ENCODE peak calls at places on chromosomes 11 and 22, in seven cellular contexts. One of them, this sample, is unnamed.

GRCh38 chr22:19105867-19106802 is 16.1 kb downstream of the DGCR2 start:
- DNase-seq in foreskin keratinocyte: no peak
- DNase-seq in cardiac muscle cell: no peak
- DNase-seq in endodermal cell: no peak
- DNase-seq in right lobe of liver: no peak
- DNase-seq in HL-60: no peak
- DNase-seq in MM.1S: no peak
- DNase-seq in this sample: no peak

GRCh38 chr11:117995472-117995871 is 9.3 kb downstream of the IL10RA start:
- DNase-seq in foreskin keratinocyte: no peak
- DNase-seq in cardiac muscle cell: no peak
- DNase-seq in endodermal cell: no peak
- DNase-seq in right lobe of liver: no peak
- DNase-seq in HL-60: no peak
- DNase-seq in MM.1S: no peak
- DNase-seq in this sample: no peak

GRCh38 chr11:63020671-63021255 is 5.1 kb upstream of the SLC22A8 start:
- DNase-seq in foreskin keratinocyte: no peak
- DNase-seq in cardiac muscle cell: no peak
- DNase-seq in endodermal cell: peak; percentile 93
- DNase-seq in right lobe of liver: no peak
- DNase-seq in HL-60: no peak
- DNase-seq in MM.1S: peak; percentile 10
- DNase-seq in this sample: no peak

GRCh38 chr11:134361241-134361640 is 29.5 kb downstream of the GLB1L2 start:
- DNase-seq in foreskin keratinocyte: no peak
- DNase-seq in cardiac muscle cell: no peak
- DNase-seq in endodermal cell: peak; percentile 35
- DNase-seq in right lobe of liver: no peak
- DNase-seq in HL-60: no peak
- DNase-seq in MM.1S: no peak
- DNase-seq in this sample: no peak

GRCh38 chr11:125995313-125995712 is 49.5 kb downstream of the VSIG10L2 start:
- DNase-seq in foreskin keratinocyte: no peak
- DNase-seq in cardiac muscle cell: no peak
- DNase-seq in endodermal cell: no peak
- DNase-seq in right lobe of liver: no peak
- DNase-seq in HL-60: no peak
- DNase-seq in MM.1S: no peak
- DNase-seq in this sample: no peak

GRCh38 chr11:6405837-6406236 is 13.1 kb downstream of the APBB1 start:
- DNase-seq in foreskin keratinocyte: no peak
- DNase-seq in cardiac muscle cell: no peak
- DNase-seq in endodermal cell: no peak
- DNase-seq in right lobe of liver: no peak
- DNase-seq in HL-60: no peak
- DNase-seq in MM.1S: no peak
- DNase-seq in this sample: no peak

GRCh38 chr22:28891156-28891733 is 7.9 kb downstream of the ZNRF3 start:
- DNase-seq in foreskin keratinocyte: no peak
- DNase-seq in cardiac muscle cell: no peak
- DNase-seq in endodermal cell: no peak
- DNase-seq in right lobe of liver: no peak
- DNase-seq in HL-60: no peak
- DNase-seq in MM.1S: no peak
- DNase-seq in this sample: no peak

GRCh38 chr11:129249351-129249750 is 57.2 kb upstream of the ARHGAP32 start:
- DNase-seq in foreskin keratinocyte: peak; percentile 69
- DNase-seq in cardiac muscle cell: peak; percentile 88
- DNase-seq in endodermal cell: no peak
- DNase-seq in right lobe of liver: no peak
- DNase-seq in HL-60: no peak
- DNase-seq in MM.1S: no peak
- DNase-seq in this sample: no peak

GRCh38 chr11:123562829-123563228 is 91.6 kb downstream of the SCN3B start:
- DNase-seq in foreskin keratinocyte: no peak
- DNase-seq in cardiac muscle cell: no peak
- DNase-seq in endodermal cell: no peak
- DNase-seq in right lobe of liver: no peak
- DNase-seq in HL-60: no peak
- DNase-seq in MM.1S: no peak
- DNase-seq in this sample: no peak

GRCh38 chr11:131606936-131607335 is 236.5 kb downstream of the NTM start:
- DNase-seq in foreskin keratinocyte: no peak
- DNase-seq in cardiac muscle cell: no peak
- DNase-seq in endodermal cell: no peak
- DNase-seq in right lobe of liver: no peak
- DNase-seq in HL-60: no peak
- DNase-seq in MM.1S: no peak
- DNase-seq in this sample: no peak

GRCh38 chr22:43118024-43118849 is 7.7 kb downstream of the BIK start:
- DNase-seq in foreskin keratinocyte: no peak
- DNase-seq in cardiac muscle cell: no peak
- DNase-seq in endodermal cell: no peak
- DNase-seq in right lobe of liver: no peak
- DNase-seq in HL-60: no peak
- DNase-seq in MM.1S: no peak
- DNase-seq in this sample: no peak

GRCh38 chr11:86588566-86589090 is 83.8 kb downstream of the ME3 start:
- DNase-seq in foreskin keratinocyte: no peak
- DNase-seq in cardiac muscle cell: no peak
- DNase-seq in endodermal cell: peak; percentile 65
- DNase-seq in right lobe of liver: no peak
- DNase-seq in HL-60: no peak
- DNase-seq in MM.1S: no peak
- DNase-seq in this sample: no peak

GRCh38 chr22:48257690-48258065 is 1495.2 kb downstream of the TBC1D22A start:
- DNase-seq in foreskin keratinocyte: no peak
- DNase-seq in cardiac muscle cell: no peak
- DNase-seq in endodermal cell: peak; percentile 8
- DNase-seq in right lobe of liver: no peak
- DNase-seq in HL-60: no peak
- DNase-seq in MM.1S: no peak
- DNase-seq in this sample: no peak

DNA sequence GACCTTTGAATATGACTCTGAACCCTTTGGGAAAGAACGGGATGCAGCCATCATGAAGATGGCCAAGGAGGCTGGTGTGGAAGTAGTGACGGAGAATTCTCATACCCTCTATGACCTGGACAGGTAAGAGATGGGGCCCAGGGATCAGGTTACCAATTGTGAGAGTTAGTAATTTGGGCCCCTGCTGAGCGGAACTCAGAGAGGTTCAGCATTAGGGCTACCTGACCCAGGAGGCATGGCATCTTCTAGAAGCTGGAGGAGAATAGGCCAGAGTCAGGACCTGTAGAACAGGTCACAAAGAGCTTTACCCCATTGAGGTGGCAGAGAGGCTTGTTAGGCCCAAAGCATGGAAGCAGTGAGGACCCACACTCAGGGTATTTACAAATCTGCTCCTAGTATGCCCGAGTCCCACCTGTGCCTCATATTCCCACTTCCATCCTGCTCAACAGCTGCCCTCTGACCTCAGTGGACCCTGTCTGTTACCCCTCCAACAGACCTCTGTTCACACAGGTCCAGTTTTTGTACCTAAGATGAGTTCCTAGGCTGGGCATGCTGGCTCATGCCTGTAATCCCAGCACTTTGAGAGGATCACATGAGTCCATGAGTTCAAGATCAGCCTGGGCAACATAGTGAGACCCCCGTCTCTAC is 11.6 kb downstream of the CRY2 start:
- DNase-seq in foreskin keratinocyte: no peak
- DNase-seq in cardiac muscle cell: no peak
- DNase-seq in endodermal cell: no peak
- DNase-seq in right lobe of liver: no peak
- DNase-seq in HL-60: no peak
- DNase-seq in MM.1S: no peak
- DNase-seq in this sample: no peak
- H3K27ac ChIP-seq in foreskin keratinocyte: no peak overlapping the region
- H3K27ac ChIP-seq in cardiac muscle cell: peak overlapping the region; percentile 82
- H3K27ac ChIP-seq in endodermal cell: no peak overlapping the region
- H3K27ac ChIP-seq in right lobe of liver: peak overlapping the region; percentile 69
- H3K27ac ChIP-seq in HL-60: no peak overlapping the region
- H3K27ac ChIP-seq in MM.1S: no peak overlapping the region
- H3K27ac ChIP-seq in this sample: peak overlapping the region; percentile 32

GRCh38 chr11:75388386-75389275 is 10.7 kb upstream of the RPS3 start:
- DNase-seq in foreskin keratinocyte: peak; percentile 65
- DNase-seq in cardiac muscle cell: peak; percentile 87
- DNase-seq in endodermal cell: peak; percentile 91
- DNase-seq in right lobe of liver: peak; percentile 61
- DNase-seq in HL-60: peak; percentile 66
- DNase-seq in MM.1S: peak; percentile 68
- DNase-seq in this sample: no peak
- H3K27ac ChIP-seq in foreskin keratinocyte: no peak overlapping the region
- H3K27ac ChIP-seq in cardiac muscle cell: no peak overlapping the region
- H3K27ac ChIP-seq in endodermal cell: peak overlapping the region; percentile 12
- H3K27ac ChIP-seq in right lobe of liver: no peak overlapping the region
- H3K27ac ChIP-seq in HL-60: no peak overlapping the region
- H3K27ac ChIP-seq in MM.1S: no peak overlapping the region
- H3K27ac ChIP-seq in this sample: no peak overlapping the region

DNA sequence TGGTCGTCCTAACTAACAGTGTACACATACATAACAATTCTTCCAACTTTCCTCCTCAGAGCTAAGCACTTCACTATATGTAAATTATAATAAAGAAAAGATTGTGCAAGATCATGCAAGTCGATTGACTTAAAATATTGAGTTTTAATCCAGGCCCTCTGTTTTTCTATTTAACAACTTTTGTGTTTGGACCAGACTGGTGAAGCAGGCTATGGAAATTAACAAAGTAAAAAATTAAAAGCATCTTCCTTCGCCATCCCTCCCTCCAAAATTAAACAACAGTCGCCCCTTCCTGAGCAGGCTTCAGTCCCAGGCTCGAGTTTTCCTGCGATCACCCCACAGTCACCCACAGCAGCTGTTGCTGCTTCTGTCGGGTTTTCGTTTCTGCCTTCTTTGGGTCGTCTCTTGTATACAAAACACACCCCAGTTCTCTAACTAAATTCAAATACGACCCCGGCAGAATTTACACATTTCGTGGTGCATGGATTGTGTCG is 4.7 kb downstream of the ALX4 start:
- DNase-seq in foreskin keratinocyte: no peak
- DNase-seq in cardiac muscle cell: no peak
- DNase-seq in endodermal cell: no peak
- DNase-seq in right lobe of liver: no peak
- DNase-seq in HL-60: no peak
- DNase-seq in MM.1S: no peak
- DNase-seq in this sample: no peak
- H3K27ac ChIP-seq in foreskin keratinocyte: no peak overlapping the region
- H3K27ac ChIP-seq in cardiac muscle cell: no peak overlapping the region
- H3K27ac ChIP-seq in endodermal cell: no peak overlapping the region
- H3K27ac ChIP-seq in right lobe of liver: no peak overlapping the region
- H3K27ac ChIP-seq in HL-60: no peak overlapping the region
- H3K27ac ChIP-seq in MM.1S: no peak overlapping the region
- H3K27ac ChIP-seq in this sample: no peak overlapping the region

DNA sequence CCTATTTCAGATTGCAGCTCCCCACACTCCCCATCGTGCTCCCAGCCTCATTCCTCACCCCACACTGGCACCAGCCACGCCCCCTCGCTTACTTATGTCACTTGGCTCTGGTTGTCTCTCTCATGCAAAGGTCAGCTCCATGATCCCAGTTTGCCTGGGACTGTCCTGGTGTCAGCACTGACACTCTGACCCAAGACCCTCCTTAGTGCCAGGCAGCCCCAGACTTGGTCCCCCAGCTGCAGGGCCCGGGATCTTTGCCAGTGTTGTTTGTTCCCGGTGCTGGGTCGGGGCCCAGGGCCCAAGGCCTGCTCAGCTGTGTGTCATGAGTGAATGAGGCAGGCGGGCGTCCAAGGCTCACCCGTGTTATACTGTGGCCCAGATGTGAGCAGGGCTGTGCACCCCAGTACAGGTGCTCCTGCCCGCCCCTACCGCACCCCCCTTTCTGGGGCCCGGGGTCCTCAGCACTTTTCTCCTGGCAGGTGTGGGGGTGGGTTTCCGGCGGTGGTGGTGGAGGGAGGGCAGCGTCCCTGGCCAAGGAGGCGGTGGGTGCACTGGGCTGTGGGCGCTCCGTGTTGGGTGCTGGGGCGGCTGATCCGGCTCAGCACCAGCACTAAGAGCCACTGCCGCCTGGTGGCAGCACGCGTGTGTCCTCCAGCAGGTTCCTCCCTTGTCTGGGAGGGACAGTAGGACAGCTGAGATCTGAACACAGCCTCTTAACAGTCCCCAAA is 19.5 kb downstream of the IL17REL start:
- DNase-seq in foreskin keratinocyte: no peak
- DNase-seq in cardiac muscle cell: peak; percentile 60
- DNase-seq in endodermal cell: peak; percentile 87
- DNase-seq in right lobe of liver: peak; percentile 66
- DNase-seq in HL-60: no peak
- DNase-seq in MM.1S: peak; percentile 64
- DNase-seq in this sample: no peak
- H3K27ac ChIP-seq in foreskin keratinocyte: no peak overlapping the region
- H3K27ac ChIP-seq in cardiac muscle cell: no peak overlapping the region
- H3K27ac ChIP-seq in endodermal cell: no peak overlapping the region
- H3K27ac ChIP-seq in right lobe of liver: no peak overlapping the region
- H3K27ac ChIP-seq in HL-60: no peak overlapping the region
- H3K27ac ChIP-seq in MM.1S: no peak overlapping the region
- H3K27ac ChIP-seq in this sample: no peak overlapping the region

This sample was measured in epithelial cell of prostate.